ENCODE peak calls at places on chromosomes 13 and 19, in eight cellular contexts. One of them, this sample, is unnamed.

GRCh38 chr13:68888832-68889231 is 1218.8 kb upstream of the ATXN8OS start:
- DNase-seq in stimulated activated CD4-positive, alpha-beta T cell treated with anti-CD3 and anti-CD28 coated beads, TNF-alpha, amount 100 ng/mL, for 24 hours: no peak
- DNase-seq in HEK293T: no peak
- DNase-seq in T-cell: no peak
- DNase-seq in LoVo: no peak
- DNase-seq in T-helper 1 cell: no peak
- DNase-seq in activated CD4-positive, alpha-beta T cell treated with anti-CD3 and anti-CD28 coated beads, Interleukin-2, amount 50 U/mL, for 1 hour: no peak
- DNase-seq in NCI-H1048: no peak
- DNase-seq in this sample: no peak

GRCh38 chr19:55304279-55304978 is 20.6 kb downstream of the BRSK1 start:
- DNase-seq in HEK293T: peak; percentile 71
- DNase-seq in T-helper 1 cell: peak; percentile 41
- DNase-seq in stimulated activated CD4-positive, alpha-beta T cell treated with anti-CD3 and anti-CD28 coated beads, TNF-alpha, amount 100 ng/mL, for 24 hours: no peak
- DNase-seq in NCI-H1048: no peak
- DNase-seq in T-cell: no peak
- DNase-seq in activated CD4-positive, alpha-beta T cell treated with anti-CD3 and anti-CD28 coated beads, Interleukin-2, amount 50 U/mL, for 1 hour: no peak
- DNase-seq in LoVo: no peak
- DNase-seq in this sample: no peak

GRCh38 chr13:73025212-73026012 is 33.4 kb upstream of the KLF5 start:
- DNase-seq in activated CD4-positive, alpha-beta T cell treated with anti-CD3 and anti-CD28 coated beads, Interleukin-2, amount 50 U/mL, for 1 hour: no peak
- DNase-seq in LoVo: no peak
- DNase-seq in NCI-H1048: no peak
- DNase-seq in stimulated activated CD4-positive, alpha-beta T cell treated with anti-CD3 and anti-CD28 coated beads, TNF-alpha, amount 100 ng/mL, for 24 hours: no peak
- DNase-seq in T-helper 1 cell: no peak
- DNase-seq in HEK293T: no peak
- DNase-seq in T-cell: no peak
- DNase-seq in this sample: no peak

GRCh38 chr13:31008400-31009115 is 76.1 kb downstream of the TEX26 start:
- DNase-seq in LoVo: no peak
- DNase-seq in stimulated activated CD4-positive, alpha-beta T cell treated with anti-CD3 and anti-CD28 coated beads, TNF-alpha, amount 100 ng/mL, for 24 hours: no peak
- DNase-seq in NCI-H1048: no peak
- DNase-seq in T-helper 1 cell: peak; percentile 9
- DNase-seq in HEK293T: no peak
- DNase-seq in T-cell: no peak
- DNase-seq in activated CD4-positive, alpha-beta T cell treated with anti-CD3 and anti-CD28 coated beads, Interleukin-2, amount 50 U/mL, for 1 hour: no peak
- DNase-seq in this sample: no peak

GRCh38 chr19:10895363-10895762 is 24.0 kb downstream of the CARM1 start:
- DNase-seq in NCI-H1048: no peak
- DNase-seq in activated CD4-positive, alpha-beta T cell treated with anti-CD3 and anti-CD28 coated beads, Interleukin-2, amount 50 U/mL, for 1 hour: no peak
- DNase-seq in HEK293T: no peak
- DNase-seq in T-helper 1 cell: no peak
- DNase-seq in stimulated activated CD4-positive, alpha-beta T cell treated with anti-CD3 and anti-CD28 coated beads, TNF-alpha, amount 100 ng/mL, for 24 hours: no peak
- DNase-seq in T-cell: no peak
- DNase-seq in LoVo: no peak
- DNase-seq in this sample: no peak

GRCh38 chr13:102642029-102642428 is 45.2 kb downstream of the TPP2 start:
- DNase-seq in stimulated activated CD4-positive, alpha-beta T cell treated with anti-CD3 and anti-CD28 coated beads, TNF-alpha, amount 100 ng/mL, for 24 hours: no peak
- DNase-seq in T-helper 1 cell: no peak
- DNase-seq in T-cell: no peak
- DNase-seq in LoVo: no peak
- DNase-seq in HEK293T: no peak
- DNase-seq in activated CD4-positive, alpha-beta T cell treated with anti-CD3 and anti-CD28 coated beads, Interleukin-2, amount 50 U/mL, for 1 hour: no peak
- DNase-seq in NCI-H1048: no peak
- DNase-seq in this sample: no peak

GRCh38 chr19:14072535-14073231 is at the start of gene MISP3:
- DNase-seq in T-cell: no peak
- DNase-seq in activated CD4-positive, alpha-beta T cell treated with anti-CD3 and anti-CD28 coated beads, Interleukin-2, amount 50 U/mL, for 1 hour: no peak
- DNase-seq in T-helper 1 cell: peak; percentile 43
- DNase-seq in NCI-H1048: no peak
- DNase-seq in LoVo: peak; percentile 66
- DNase-seq in HEK293T: no peak
- DNase-seq in stimulated activated CD4-positive, alpha-beta T cell treated with anti-CD3 and anti-CD28 coated beads, TNF-alpha, amount 100 ng/mL, for 24 hours: no peak
- DNase-seq in this sample: no peak

GRCh38 chr13:26695891-26696311 is 64.7 kb downstream of the GPR12 start:
- DNase-seq in LoVo: no peak
- DNase-seq in NCI-H1048: no peak
- DNase-seq in T-helper 1 cell: no peak
- DNase-seq in HEK293T: no peak
- DNase-seq in activated CD4-positive, alpha-beta T cell treated with anti-CD3 and anti-CD28 coated beads, Interleukin-2, amount 50 U/mL, for 1 hour: no peak
- DNase-seq in stimulated activated CD4-positive, alpha-beta T cell treated with anti-CD3 and anti-CD28 coated beads, TNF-alpha, amount 100 ng/mL, for 24 hours: no peak
- DNase-seq in T-cell: no peak
- DNase-seq in this sample: no peak

GRCh38 chr13:20465218-20465879 is 60.3 kb downstream of the CRYL1 start:
- DNase-seq in stimulated activated CD4-positive, alpha-beta T cell treated with anti-CD3 and anti-CD28 coated beads, TNF-alpha, amount 100 ng/mL, for 24 hours: no peak
- DNase-seq in T-cell: no peak
- DNase-seq in T-helper 1 cell: no peak
- DNase-seq in HEK293T: no peak
- DNase-seq in NCI-H1048: no peak
- DNase-seq in LoVo: peak; percentile 30
- DNase-seq in activated CD4-positive, alpha-beta T cell treated with anti-CD3 and anti-CD28 coated beads, Interleukin-2, amount 50 U/mL, for 1 hour: no peak
- DNase-seq in this sample: no peak

GRCh38 chr19:588093-588742 is 1.5 kb upstream of the HCN2 start:
- DNase-seq in NCI-H1048: peak; percentile 51
- DNase-seq in T-cell: peak; percentile 40
- DNase-seq in T-helper 1 cell: peak; percentile 57
- DNase-seq in activated CD4-positive, alpha-beta T cell treated with anti-CD3 and anti-CD28 coated beads, Interleukin-2, amount 50 U/mL, for 1 hour: peak; percentile 62
- DNase-seq in stimulated activated CD4-positive, alpha-beta T cell treated with anti-CD3 and anti-CD28 coated beads, TNF-alpha, amount 100 ng/mL, for 24 hours: no peak
- DNase-seq in LoVo: peak; percentile 67
- DNase-seq in HEK293T: peak; percentile 79
- DNase-seq in this sample: peak; percentile 54

GRCh38 chr19:19461671-19462622 is 53.4 kb downstream of the TSSK6 start:
- DNase-seq in T-cell: no peak
- DNase-seq in activated CD4-positive, alpha-beta T cell treated with anti-CD3 and anti-CD28 coated beads, Interleukin-2, amount 50 U/mL, for 1 hour: no peak
- DNase-seq in HEK293T: no peak
- DNase-seq in LoVo: no peak
- DNase-seq in NCI-H1048: no peak
- DNase-seq in stimulated activated CD4-positive, alpha-beta T cell treated with anti-CD3 and anti-CD28 coated beads, TNF-alpha, amount 100 ng/mL, for 24 hours: no peak
- DNase-seq in T-helper 1 cell: no peak
- DNase-seq in this sample: no peak

GRCh38 chr19:40687525-40688016 is 2.9 kb downstream of the NUMBL start:
- DNase-seq in activated CD4-positive, alpha-beta T cell treated with anti-CD3 and anti-CD28 coated beads, Interleukin-2, amount 50 U/mL, for 1 hour: no peak
- DNase-seq in T-helper 1 cell: no peak
- DNase-seq in T-cell: peak; percentile 35
- DNase-seq in stimulated activated CD4-positive, alpha-beta T cell treated with anti-CD3 and anti-CD28 coated beads, TNF-alpha, amount 100 ng/mL, for 24 hours: no peak
- DNase-seq in NCI-H1048: no peak
- DNase-seq in HEK293T: no peak
- DNase-seq in LoVo: no peak
- DNase-seq in this sample: no peak

GRCh38 chr19:46950526-46951235 is 69.0 kb upstream of the NPAS1 start:
- DNase-seq in NCI-H1048: no peak
- DNase-seq in T-helper 1 cell: no peak
- DNase-seq in LoVo: peak; percentile 8
- DNase-seq in activated CD4-positive, alpha-beta T cell treated with anti-CD3 and anti-CD28 coated beads, Interleukin-2, amount 50 U/mL, for 1 hour: no peak
- DNase-seq in T-cell: no peak
- DNase-seq in stimulated activated CD4-positive, alpha-beta T cell treated with anti-CD3 and anti-CD28 coated beads, TNF-alpha, amount 100 ng/mL, for 24 hours: no peak
- DNase-seq in HEK293T: no peak
- DNase-seq in this sample: no peak

GRCh38 chr13:19767966-19768365 is 14.8 kb downstream of the PSPC1 start:
- DNase-seq in HEK293T: no peak
- DNase-seq in T-helper 1 cell: no peak
- DNase-seq in NCI-H1048: no peak
- DNase-seq in activated CD4-positive, alpha-beta T cell treated with anti-CD3 and anti-CD28 coated beads, Interleukin-2, amount 50 U/mL, for 1 hour: no peak
- DNase-seq in LoVo: no peak
- DNase-seq in stimulated activated CD4-positive, alpha-beta T cell treated with anti-CD3 and anti-CD28 coated beads, TNF-alpha, amount 100 ng/mL, for 24 hours: no peak
- DNase-seq in T-cell: no peak
- DNase-seq in this sample: no peak

GRCh38 chr19:49390978-49391304 is 2.9 kb downstream of the KASH5 start:
- DNase-seq in T-helper 1 cell: no peak
- DNase-seq in LoVo: no peak
- DNase-seq in stimulated activated CD4-positive, alpha-beta T cell treated with anti-CD3 and anti-CD28 coated beads, TNF-alpha, amount 100 ng/mL, for 24 hours: no peak
- DNase-seq in activated CD4-positive, alpha-beta T cell treated with anti-CD3 and anti-CD28 coated beads, Interleukin-2, amount 50 U/mL, for 1 hour: no peak
- DNase-seq in T-cell: no peak
- DNase-seq in NCI-H1048: no peak
- DNase-seq in HEK293T: no peak
- DNase-seq in this sample: no peak

GRCh38 chr19:40442328-40443130 is 1.6 kb downstream of the SERTAD3 start:
- DNase-seq in LoVo: no peak
- DNase-seq in activated CD4-positive, alpha-beta T cell treated with anti-CD3 and anti-CD28 coated beads, Interleukin-2, amount 50 U/mL, for 1 hour: no peak
- DNase-seq in T-helper 1 cell: no peak
- DNase-seq in HEK293T: no peak
- DNase-seq in stimulated activated CD4-positive, alpha-beta T cell treated with anti-CD3 and anti-CD28 coated beads, TNF-alpha, amount 100 ng/mL, for 24 hours: no peak
- DNase-seq in T-cell: no peak
- DNase-seq in NCI-H1048: no peak
- DNase-seq in this sample: no peak

GRCh38 chr19:11673608-11674041 is 65.1 kb downstream of the ZNF823 start:
- DNase-seq in stimulated activated CD4-positive, alpha-beta T cell treated with anti-CD3 and anti-CD28 coated beads, TNF-alpha, amount 100 ng/mL, for 24 hours: no peak
- DNase-seq in T-helper 1 cell: no peak
- DNase-seq in NCI-H1048: no peak
- DNase-seq in activated CD4-positive, alpha-beta T cell treated with anti-CD3 and anti-CD28 coated beads, Interleukin-2, amount 50 U/mL, for 1 hour: no peak
- DNase-seq in T-cell: no peak
- DNase-seq in HEK293T: peak; percentile 23
- DNase-seq in LoVo: peak; percentile 4
- DNase-seq in this sample: no peak

GRCh38 chr13:42330991-42331390 is 59.0 kb downstream of the AKAP11 start:
- DNase-seq in T-helper 1 cell: no peak
- DNase-seq in activated CD4-positive, alpha-beta T cell treated with anti-CD3 and anti-CD28 coated beads, Interleukin-2, amount 50 U/mL, for 1 hour: no peak
- DNase-seq in HEK293T: no peak
- DNase-seq in LoVo: no peak
- DNase-seq in NCI-H1048: no peak
- DNase-seq in T-cell: no peak
- DNase-seq in stimulated activated CD4-positive, alpha-beta T cell treated with anti-CD3 and anti-CD28 coated beads, TNF-alpha, amount 100 ng/mL, for 24 hours: no peak
- DNase-seq in this sample: no peak